ENCODE peak calls at places on chromosomes 11 and 22, in six cellular contexts. K, G, L, S, J and U are unnamed samples.

GRCh38 chr11:76615950-76616349 is 54.6 kb downstream of the LRRC32 start:
- ATAC-seq in K (peak), G (no peak), L (no peak), S (peak), J (peak), U (no peak)

GRCh38 chr11:71563401-71563800 is 2.0 kb upstream of the KRTAP5-10 start:
- ATAC-seq in K (no peak), G (no peak), L (peak), S (no peak), J (peak), U (peak)

GRCh38 chr22:31173386-31174145 is 13.6 kb downstream of the RNF185 start:
- ATAC-seq in K (no peak), G (no peak), L (peak), S (no peak), J (peak), U (peak)

GRCh38 chr22:26291940-26292666 is 122.8 kb downstream of the SEZ6L start:
- ATAC-seq in K (no peak), G (no peak), L (no peak), S (peak), J (no peak), U (no peak)

GRCh38 chr11:35950082-35950481 is 6.2 kb downstream of the LDLRAD3 start:
- ATAC-seq in K (no peak), G (no peak), L (peak), S (no peak), J (no peak), U (no peak)

GRCh38 chr11:70233511-70233919 is 30.4 kb downstream of the FADD start:
- ATAC-seq in K (no peak), G (no peak), L (peak), S (peak), J (peak), U (peak)

GRCh38 chr11:34348919-34349318 is 8.9 kb downstream of the ABTB2 start:
- ATAC-seq in K (no peak), G (no peak), L (no peak), S (no peak), J (no peak), U (no peak)

GRCh38 chr11:6377902-6378694 is 12.2 kb upstream of the SMPD1 start:
- ATAC-seq in K (no peak), G (peak), L (peak), S (no peak), J (peak), U (peak)

GRCh38 chr11:86228269-86228966 is 16.1 kb upstream of the EED start:
- ATAC-seq in K (no peak), G (no peak), L (no peak), S (no peak), J (no peak), U (peak)

GRCh38 chr22:46352691-46353386 is 17.3 kb downstream of the TRMU start:
- ATAC-seq in K (peak), G (no peak), L (peak), S (peak), J (no peak), U (no peak)

GRCh38 chr11:96085349-96085910 is 161.5 kb upstream of the MTMR2 start:
- ATAC-seq in K (no peak), G (no peak), L (no peak), S (no peak), J (no peak), U (peak)

GRCh38 chr11:95688501-95689222 is 100.9 kb downstream of the FAM76B start:
- ATAC-seq in K (no peak), G (peak), L (no peak), S (no peak), J (no peak), U (peak)

GRCh38 chr22:28812491-28812890 is 12.1 kb upstream of the XBP1 start:
- ATAC-seq in K (no peak), G (no peak), L (no peak), S (no peak), J (no peak), U (no peak)

GRCh38 chr22:44995715-44996114 is 14.1 kb downstream of the PHF21B start:
- ATAC-seq in K (no peak), G (no peak), L (no peak), S (no peak), J (no peak), U (no peak)

GRCh38 chr11:114102993-114103896 is 43.7 kb downstream of the ZBTB16 start:
- ATAC-seq in K (no peak), G (peak), L (no peak), S (no peak), J (no peak), U (peak)

GRCh38 chr11:102622258-102622657 is 2.9 kb downstream of the MMP20 start:
- ATAC-seq in K (no peak), G (no peak), L (no peak), S (no peak), J (no peak), U (no peak)

GRCh38 chr22:35868938-35869337 is 151.3 kb downstream of the APOL5 start:
- ATAC-seq in K (no peak), G (no peak), L (no peak), S (no peak), J (peak), U (no peak)

GRCh38 chr11:46917109-46918086 is 952 bp downstream of the LRP4 start:
- ATAC-seq in K (no peak), G (peak), L (no peak), S (no peak), J (no peak), U (peak)

GRCh38 chr22:24796860-24797259 is 9.2 kb upstream of the SGSM1 start:
- ATAC-seq in K (no peak), G (no peak), L (no peak), S (no peak), J (no peak), U (peak)

GRCh38 chr11:65452806-65453490 is 30.4 kb downstream of the NEAT1 start:
- ATAC-seq in K (no peak), G (no peak), L (peak), S (no peak), J (peak), U (no peak)

GRCh38 chr22:21984793-21985192 is 2.2 kb upstream of the TOP3B start:
- ATAC-seq in K (no peak), G (no peak), L (no peak), S (no peak), J (peak), U (no peak)

GRCh38 chr11:68189082-68189481 is 24.0 kb downstream of the KMT5B start:
- ATAC-seq in K (no peak), G (no peak), L (no peak), S (no peak), J (no peak), U (no peak)

GRCh38 chr22:48860557-48860956 is 967.1 kb downstream of the BRD1 start:
- ATAC-seq in K (no peak), G (no peak), L (no peak), S (no peak), J (no peak), U (no peak)

GRCh38 chr11:95308512-95309035 is 77.6 kb upstream of the SESN3 start:
- ATAC-seq in K (no peak), G (no peak), L (no peak), S (no peak), J (no peak), U (no peak)